ENCODE peak calls at places on chromosomes 13 and 19, in six cellular contexts. L is A549, B is stomach, A is right lobe of liver, U is NB4, J is heart left ventricle. M is an unnamed sample.

GRCh38 chr13:19864339-19865309 is 1.2 kb upstream of the ZMYM5 start:
- DNase-seq in J (peak), A (peak), L (peak), B (peak), U (peak), M (peak)

GRCh38 chr13:78238911-78239310 is 320.3 kb upstream of the EDNRB start:
- DNase-seq in J (no peak), U (peak), B (no peak), A (no peak), L (no peak), M (no peak)

GRCh38 chr19:32966750-32967149 is 5.0 kb downstream of the CEP89 start:
- DNase-seq in J (no peak), A (no peak), U (no peak), L (no peak), B (no peak), M (no peak)

GRCh38 chr13:81283062-81283461 is 942.1 kb upstream of the SPRY2 start:
- DNase-seq in L (no peak), U (no peak), J (no peak), A (no peak), B (no peak), M (no peak)

GRCh38 chr13:35389535-35389934 is 87.0 kb downstream of the MAB21L1 start:
- DNase-seq in U (no peak), L (no peak), J (no peak), A (no peak), B (no peak), M (no peak)

GRCh38 chr19:17606786-17607185 is 51.3 kb downstream of the COLGALT1 start:
- DNase-seq in J (no peak), B (no peak), L (no peak), U (no peak), A (no peak), M (no peak)

GRCh38 chr13:95317037-95317989 is 16.1 kb upstream of the ABCC4 start:
- DNase-seq in B (no peak), J (no peak), L (no peak), A (no peak), U (no peak), M (no peak)

GRCh38 chr13:73215807-73216206 is 157.0 kb downstream of the KLF5 start:
- DNase-seq in B (peak), A (no peak), U (no peak), J (no peak), L (no peak), M (no peak)

GRCh38 chr13:102839462-102839861 is 6.4 kb upstream of the ERCC5 start:
- DNase-seq in A (no peak), L (no peak), J (no peak), B (no peak), U (no peak), M (no peak)

GRCh38 chr19:623974-624373 is 9.4 kb downstream of the POLRMT start:
- DNase-seq in A (no peak), L (peak), U (no peak), J (no peak), B (no peak), M (no peak)

GRCh38 chr13:79451500-79451962 is 29.4 kb upstream of the NDFIP2 start:
- DNase-seq in U (peak), B (no peak), L (peak), J (no peak), A (no peak), M (no peak)

GRCh38 chr13:52454459-52454824 is 836 bp upstream of the CKAP2 start:
- DNase-seq in J (no peak), U (peak), B (no peak), A (no peak), L (peak), M (no peak)

DNA sequence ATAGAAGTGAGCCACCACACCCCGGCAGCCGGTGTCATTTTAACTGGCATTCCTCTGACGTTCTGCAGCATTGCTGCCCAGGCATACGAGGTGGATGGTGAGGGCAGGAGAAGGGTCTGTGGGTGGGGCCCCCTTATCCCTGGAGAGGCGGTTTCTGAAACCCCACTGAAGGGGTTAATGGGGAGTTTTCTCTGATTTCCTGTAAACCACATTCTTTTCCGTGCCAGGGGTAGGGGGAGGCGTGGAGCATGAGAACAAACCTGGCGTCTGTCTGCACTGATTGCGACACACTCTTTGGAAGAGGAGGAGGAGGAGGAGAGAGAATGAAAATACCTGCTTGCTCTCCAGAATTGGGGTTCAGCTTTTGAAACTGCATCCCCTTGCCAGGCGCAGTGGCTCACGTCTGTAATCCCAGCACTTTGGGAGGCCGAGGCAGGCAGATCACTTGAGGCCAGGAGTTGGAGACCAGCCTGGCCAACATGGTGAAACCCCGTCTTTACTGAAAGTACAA is 2.7 kb upstream of the C3 start:
- DNase-seq in L (peak), A (peak), U (peak), J (peak), B (no peak), M (no peak)
- TF ChIP-seq POLR2A in L (no peak), A (peak), U (no peak), J (no peak), B (no peak), M (no peak)

GRCh38 chr19:46610851-46611770 is 10.0 kb downstream of the CALM3 start:
- DNase-seq in U (peak), A (no peak), B (no peak), L (no peak), J (no peak), M (no peak)
- TF ChIP-seq POLR2A in U (no peak), A (no peak), B (no peak), L (no peak), J (no peak), M (no peak)

DNA sequence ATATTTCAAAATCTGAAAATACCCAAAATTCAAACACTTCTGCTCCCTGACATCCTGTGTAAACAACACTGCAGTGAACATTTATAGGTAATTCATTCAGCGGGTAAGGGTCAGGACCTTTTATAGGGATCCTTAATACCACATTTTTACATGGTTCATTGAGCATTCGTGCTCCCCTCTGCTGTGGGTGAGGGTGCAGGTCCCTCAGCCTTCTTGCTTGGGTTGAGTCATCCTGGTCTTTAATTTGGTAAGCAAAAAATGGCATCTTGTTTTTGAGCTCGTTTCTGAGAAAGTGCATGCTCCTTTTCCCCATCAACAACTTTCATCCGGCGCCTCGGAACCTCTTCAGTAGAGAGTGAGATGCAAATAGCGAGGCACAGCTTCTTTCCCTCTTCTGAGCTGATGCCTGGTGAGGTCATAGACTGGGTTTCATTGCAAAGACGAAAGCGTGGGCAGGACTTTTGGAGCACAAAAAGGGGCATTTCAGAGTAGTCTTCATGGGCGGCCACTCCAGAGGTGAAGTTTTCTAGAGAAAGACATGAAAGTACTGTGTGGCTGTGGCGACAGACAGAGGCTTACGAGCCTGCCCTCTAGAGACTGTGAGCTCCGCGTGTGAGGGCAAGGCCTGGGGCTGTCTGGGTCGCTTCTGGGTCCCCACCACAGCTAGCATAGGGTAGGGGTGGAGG is 44.5 kb downstream of the BBC3 start:
- DNase-seq in A (no peak), L (no peak), J (no peak), U (no peak), B (no peak), M (no peak)
- TF ChIP-seq POLR2A in A (no peak), L (no peak), J (no peak), U (no peak), B (no peak), M (no peak)

DNA sequence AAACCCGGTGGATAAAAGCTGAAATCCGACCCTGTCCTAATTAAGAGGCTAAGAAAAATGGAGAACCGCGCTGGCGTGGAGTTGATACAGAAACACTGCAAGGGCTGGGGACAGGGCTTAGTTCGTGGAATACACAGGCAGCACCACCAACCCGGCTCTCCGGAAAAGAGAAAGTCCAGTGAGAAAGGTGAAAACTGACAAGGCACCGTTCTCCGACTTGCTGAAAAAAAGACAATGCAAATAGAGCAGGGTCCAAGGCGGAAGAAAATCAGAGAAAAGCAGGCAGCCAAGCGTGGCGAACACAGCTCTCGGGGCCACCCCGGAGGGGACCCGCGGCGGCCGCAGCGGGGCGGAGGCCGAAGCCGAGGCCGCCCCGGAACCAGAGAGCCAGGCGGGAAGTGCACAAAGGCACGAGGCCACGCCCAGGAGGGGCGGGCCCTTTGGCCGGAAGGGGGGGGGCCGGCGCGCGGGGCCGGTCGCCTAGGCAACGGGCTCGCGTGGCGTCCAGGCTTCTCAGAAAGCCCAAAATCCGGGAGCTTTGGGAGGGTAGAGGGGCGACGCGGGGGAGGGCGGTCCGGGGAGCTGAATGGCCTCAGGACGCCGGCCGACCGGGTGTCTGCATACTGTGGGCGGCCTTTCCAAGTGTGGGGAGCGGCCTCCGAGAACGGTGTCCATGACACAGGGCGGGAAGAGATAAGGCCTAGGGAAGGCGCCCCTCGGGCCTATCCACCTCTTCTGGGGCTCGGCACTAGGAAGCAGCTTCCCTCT is 1.2 kb upstream of the ING1 start:
- DNase-seq in U (peak), J (peak), B (peak), A (peak), L (peak), M (peak)
- TF ChIP-seq POLR2A in U (peak), J (peak), B (no peak), A (peak), L (peak), M (peak)

DNA sequence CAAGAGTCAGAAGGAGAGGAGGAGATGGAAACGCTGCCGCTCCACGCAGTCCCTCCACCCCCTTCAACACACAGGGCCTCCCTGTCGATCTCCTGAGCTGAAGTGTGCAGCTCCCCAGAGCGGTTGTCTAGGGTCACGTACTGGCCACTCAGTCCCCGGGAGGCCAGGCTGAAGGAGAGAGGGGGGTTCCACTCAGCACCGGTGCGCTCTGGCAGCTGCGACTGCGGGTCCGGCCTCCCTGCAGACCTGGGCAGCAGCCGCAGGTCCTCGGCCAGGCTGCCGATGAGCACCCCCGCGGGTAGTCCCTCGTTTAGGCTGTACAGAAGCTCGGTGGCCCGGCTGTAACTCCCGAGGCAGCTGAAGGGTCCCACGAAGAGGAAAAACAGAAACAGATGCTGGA is 2.1 kb downstream of the PCDH20 start:
- DNase-seq in B (no peak), A (no peak), U (no peak), L (no peak), J (no peak), M (no peak)
- TF ChIP-seq POLR2A in B (no peak), A (no peak), U (no peak), L (no peak), J (no peak), M (no peak)

GRCh38 chr19:13117772-13118423 is at the start of gene NACC1:
- DNase-seq in A (peak), B (peak), L (peak), U (peak), J (peak), M (no peak)

GRCh38 chr19:13117176-13117771 is 734 bp upstream of the TRMT1 start:
- DNase-seq in L (no peak), J (no peak), B (no peak), U (no peak), A (no peak), M (no peak)

GRCh38 chr19:13116282-13117175 is at the start of gene TRMT1:
- DNase-seq in U (peak), J (peak), L (peak), B (peak), A (peak), M (peak)

GRCh38 chr19:13119654-13120053 is 1.6 kb downstream of the NACC1 start:
- DNase-seq in B (no peak), U (peak), L (no peak), A (no peak), J (no peak), M (no peak)

DNA sequence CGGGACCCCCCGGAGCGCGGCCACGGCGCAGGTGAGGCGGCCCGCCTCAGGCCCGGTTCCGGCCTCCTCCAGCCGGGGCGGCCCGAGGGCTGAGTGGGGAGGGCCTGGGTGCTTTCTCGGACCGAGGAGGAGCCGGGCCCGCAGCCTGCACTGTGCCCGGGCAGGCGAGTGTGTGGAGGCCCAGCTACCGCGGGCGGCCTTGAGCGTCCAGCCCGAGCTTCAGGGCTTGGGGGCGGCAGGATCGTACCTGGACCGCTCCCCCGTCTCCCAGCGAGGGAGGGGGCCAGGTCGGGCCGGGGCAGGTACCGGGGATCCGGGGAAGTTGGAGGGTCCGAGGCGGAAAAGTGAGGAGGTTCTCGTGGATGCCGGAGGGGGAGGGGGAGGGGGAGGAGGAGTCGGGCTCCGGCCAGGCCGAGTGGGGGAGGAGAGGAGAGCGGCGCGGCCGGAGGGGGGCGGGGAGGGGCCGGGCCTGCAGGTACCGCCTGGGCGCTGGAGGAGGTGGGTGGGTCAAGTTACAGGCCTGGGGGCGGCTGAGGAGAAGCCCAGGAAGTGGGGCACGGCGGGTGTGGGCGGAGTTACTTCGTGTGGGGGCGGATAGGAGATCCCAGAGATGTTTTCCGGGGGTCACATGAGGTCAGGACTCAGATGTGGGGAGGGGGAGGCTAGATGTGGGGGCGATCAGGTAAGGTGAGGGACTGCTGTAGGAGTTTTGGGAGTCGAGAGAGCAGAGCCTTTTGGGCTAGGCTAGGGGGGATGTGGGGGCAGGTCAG is 545 bp downstream of the NACC1 start:
- DNase-seq in U (peak), A (peak), L (peak), B (peak), J (peak), M (no peak)
- TF ChIP-seq POLR2A in U (no peak), A (no peak), L (no peak), B (no peak), J (no peak), M (no peak)

GRCh38 chr19:53867225-53868090 is at the start of gene MYADM:
- DNase-seq in L (peak), A (peak), U (peak), B (peak), J (peak), M (peak)
- TF ChIP-seq POLR2A in L (peak), A (peak), U (peak), B (no peak), J (peak), M (peak)

DNA sequence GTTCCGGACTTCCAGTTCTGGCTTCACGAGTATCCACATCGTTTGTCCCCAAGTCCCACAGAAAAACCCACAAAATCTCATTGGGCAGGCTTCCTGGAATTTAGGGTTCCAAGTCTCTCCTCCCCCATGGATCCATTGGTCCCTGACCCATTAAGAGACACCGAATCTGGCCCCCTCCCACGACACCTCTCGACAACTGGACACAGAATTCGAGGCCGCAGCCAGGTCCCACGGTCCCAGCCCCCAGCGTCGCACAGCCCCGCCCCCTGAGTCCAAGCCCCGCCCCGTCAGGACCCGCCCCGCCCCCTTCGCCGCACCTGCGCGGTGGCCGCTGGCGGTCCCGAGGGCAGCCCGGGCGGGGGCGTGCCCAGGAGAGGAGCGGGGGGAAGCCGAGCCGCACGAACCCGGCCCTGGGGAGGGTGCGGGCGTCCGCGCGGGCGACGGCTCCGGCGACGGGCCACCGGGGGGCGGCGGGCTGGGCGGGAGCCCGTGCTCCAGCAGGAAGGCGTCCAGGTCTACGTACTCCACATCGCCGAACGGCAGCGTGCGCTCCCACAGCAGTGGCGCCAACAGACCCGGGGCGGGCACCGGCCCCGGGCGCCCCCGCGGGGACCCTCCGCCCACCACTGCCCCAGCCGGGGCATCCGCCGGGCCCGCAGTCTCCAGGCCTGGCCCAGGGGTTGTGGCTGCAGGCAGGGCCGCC is 1.8 kb downstream of the DBP start:
- DNase-seq in U (peak), J (peak), B (peak), A (peak), L (peak), M (no peak)
- TF ChIP-seq POLR2A in U (no peak), J (peak), B (no peak), A (peak), L (peak), M (peak)

GRCh38 chr19:42253245-42254082 is 1.5 kb downstream of the ERF start:
- DNase-seq in J (peak), A (peak), U (peak), L (peak), B (peak), M (no peak)
- TF ChIP-seq POLR2A in J (no peak), A (no peak), U (no peak), L (no peak), B (no peak), M (no peak)

M was measured in esophagus squamous epithelium.